ENCODE peak calls at places on chromosomes 16 and 17, in eight cellular contexts. One of them, this sample, is unnamed.

GRCh38 chr16:87034317-87034716 is 282.9 kb downstream of the C16orf95 start:
- DNase-seq in naive thymus-derived CD8-positive, alpha-beta T cell: no peak
- DNase-seq in pulmonary artery endothelial cell: no peak
- DNase-seq in cortex of kidney: no peak
- DNase-seq in hepatic stellate cell: no peak
- DNase-seq in stimulated activated CD4-positive, alpha-beta T cell treated with anti-CD3 and anti-CD28 coated beads, Interleukin-1b, Interleukin-23, amount 100 ng/mL, for 1 hour: no peak
- DNase-seq in NCI-H2081: no peak
- DNase-seq in fibroblast of the conjunctiva: no peak
- DNase-seq in this sample: no peak

GRCh38 chr16:78437352-78437968 is 338.0 kb downstream of the WWOX start:
- DNase-seq in naive thymus-derived CD8-positive, alpha-beta T cell: peak
- DNase-seq in pulmonary artery endothelial cell: no peak
- DNase-seq in cortex of kidney: no peak
- DNase-seq in hepatic stellate cell: peak
- DNase-seq in stimulated activated CD4-positive, alpha-beta T cell treated with anti-CD3 and anti-CD28 coated beads, Interleukin-1b, Interleukin-23, amount 100 ng/mL, for 1 hour: peak
- DNase-seq in NCI-H2081: no peak
- DNase-seq in fibroblast of the conjunctiva: no peak
- DNase-seq in this sample: no peak

GRCh38 chr17:80792373-80792781 is 199.3 kb upstream of the CHMP6 start:
- DNase-seq in naive thymus-derived CD8-positive, alpha-beta T cell: no peak
- DNase-seq in pulmonary artery endothelial cell: no peak
- DNase-seq in cortex of kidney: no peak
- DNase-seq in hepatic stellate cell: no peak
- DNase-seq in stimulated activated CD4-positive, alpha-beta T cell treated with anti-CD3 and anti-CD28 coated beads, Interleukin-1b, Interleukin-23, amount 100 ng/mL, for 1 hour: no peak
- DNase-seq in NCI-H2081: no peak
- DNase-seq in fibroblast of the conjunctiva: no peak
- DNase-seq in this sample: no peak

GRCh38 chr17:37191219-37191618 is 184.6 kb upstream of the C17orf78 start:
- DNase-seq in naive thymus-derived CD8-positive, alpha-beta T cell: no peak
- DNase-seq in pulmonary artery endothelial cell: no peak
- DNase-seq in cortex of kidney: no peak
- DNase-seq in hepatic stellate cell: peak
- DNase-seq in stimulated activated CD4-positive, alpha-beta T cell treated with anti-CD3 and anti-CD28 coated beads, Interleukin-1b, Interleukin-23, amount 100 ng/mL, for 1 hour: no peak
- DNase-seq in NCI-H2081: no peak
- DNase-seq in fibroblast of the conjunctiva: no peak
- DNase-seq in this sample: no peak

GRCh38 chr16:27947696-27948095 is 115.8 kb downstream of the GSG1L start:
- DNase-seq in naive thymus-derived CD8-positive, alpha-beta T cell: no peak
- DNase-seq in pulmonary artery endothelial cell: no peak
- DNase-seq in cortex of kidney: no peak
- DNase-seq in hepatic stellate cell: no peak
- DNase-seq in stimulated activated CD4-positive, alpha-beta T cell treated with anti-CD3 and anti-CD28 coated beads, Interleukin-1b, Interleukin-23, amount 100 ng/mL, for 1 hour: no peak
- DNase-seq in NCI-H2081: no peak
- DNase-seq in fibroblast of the conjunctiva: no peak
- DNase-seq in this sample: no peak

GRCh38 chr17:64622931-64623654 is 39.0 kb downstream of the SMURF2 start:
- DNase-seq in naive thymus-derived CD8-positive, alpha-beta T cell: no peak
- DNase-seq in pulmonary artery endothelial cell: peak
- DNase-seq in cortex of kidney: no peak
- DNase-seq in hepatic stellate cell: peak
- DNase-seq in stimulated activated CD4-positive, alpha-beta T cell treated with anti-CD3 and anti-CD28 coated beads, Interleukin-1b, Interleukin-23, amount 100 ng/mL, for 1 hour: no peak
- DNase-seq in NCI-H2081: no peak
- DNase-seq in fibroblast of the conjunctiva: peak
- DNase-seq in this sample: no peak

GRCh38 chr17:64016248-64016784 is 4.1 kb downstream of the ICAM2 start:
- DNase-seq in naive thymus-derived CD8-positive, alpha-beta T cell: peak
- DNase-seq in pulmonary artery endothelial cell: no peak
- DNase-seq in cortex of kidney: no peak
- DNase-seq in hepatic stellate cell: no peak
- DNase-seq in stimulated activated CD4-positive, alpha-beta T cell treated with anti-CD3 and anti-CD28 coated beads, Interleukin-1b, Interleukin-23, amount 100 ng/mL, for 1 hour: no peak
- DNase-seq in NCI-H2081: no peak
- DNase-seq in fibroblast of the conjunctiva: no peak
- DNase-seq in this sample: no peak

GRCh38 chr17:83136156-83136555 is 56.7 kb downstream of the METRNL start:
- DNase-seq in naive thymus-derived CD8-positive, alpha-beta T cell: no peak
- DNase-seq in pulmonary artery endothelial cell: no peak
- DNase-seq in cortex of kidney: no peak
- DNase-seq in hepatic stellate cell: no peak
- DNase-seq in stimulated activated CD4-positive, alpha-beta T cell treated with anti-CD3 and anti-CD28 coated beads, Interleukin-1b, Interleukin-23, amount 100 ng/mL, for 1 hour: no peak
- DNase-seq in NCI-H2081: no peak
- DNase-seq in fibroblast of the conjunctiva: no peak
- DNase-seq in this sample: no peak

GRCh38 chr17:27810211-27810901 is 10.0 kb upstream of the NOS2 start:
- DNase-seq in naive thymus-derived CD8-positive, alpha-beta T cell: no peak
- DNase-seq in pulmonary artery endothelial cell: no peak
- DNase-seq in cortex of kidney: no peak
- DNase-seq in hepatic stellate cell: no peak
- DNase-seq in stimulated activated CD4-positive, alpha-beta T cell treated with anti-CD3 and anti-CD28 coated beads, Interleukin-1b, Interleukin-23, amount 100 ng/mL, for 1 hour: peak
- DNase-seq in NCI-H2081: no peak
- DNase-seq in fibroblast of the conjunctiva: no peak
- DNase-seq in this sample: no peak

GRCh38 chr16:1145383-1146100 is 7.4 kb upstream of the CACNA1H start:
- DNase-seq in naive thymus-derived CD8-positive, alpha-beta T cell: no peak
- DNase-seq in pulmonary artery endothelial cell: no peak
- DNase-seq in cortex of kidney: no peak
- DNase-seq in hepatic stellate cell: no peak
- DNase-seq in stimulated activated CD4-positive, alpha-beta T cell treated with anti-CD3 and anti-CD28 coated beads, Interleukin-1b, Interleukin-23, amount 100 ng/mL, for 1 hour: no peak
- DNase-seq in NCI-H2081: no peak
- DNase-seq in fibroblast of the conjunctiva: no peak
- DNase-seq in this sample: no peak

GRCh38 chr17:40915721-40916256 is 21.7 kb downstream of the KRT23 start:
- DNase-seq in naive thymus-derived CD8-positive, alpha-beta T cell: no peak
- DNase-seq in pulmonary artery endothelial cell: no peak
- DNase-seq in cortex of kidney: no peak
- DNase-seq in hepatic stellate cell: peak
- DNase-seq in stimulated activated CD4-positive, alpha-beta T cell treated with anti-CD3 and anti-CD28 coated beads, Interleukin-1b, Interleukin-23, amount 100 ng/mL, for 1 hour: no peak
- DNase-seq in NCI-H2081: no peak
- DNase-seq in fibroblast of the conjunctiva: no peak
- DNase-seq in this sample: no peak

GRCh38 chr16:1712791-1713261 is 6.8 kb downstream of the MAPK8IP3 start:
- DNase-seq in naive thymus-derived CD8-positive, alpha-beta T cell: no peak
- DNase-seq in pulmonary artery endothelial cell: no peak
- DNase-seq in cortex of kidney: no peak
- DNase-seq in hepatic stellate cell: peak
- DNase-seq in stimulated activated CD4-positive, alpha-beta T cell treated with anti-CD3 and anti-CD28 coated beads, Interleukin-1b, Interleukin-23, amount 100 ng/mL, for 1 hour: no peak
- DNase-seq in NCI-H2081: no peak
- DNase-seq in fibroblast of the conjunctiva: no peak
- DNase-seq in this sample: no peak

GRCh38 chr17:43449470-43450202 is 34.1 kb upstream of the DHX8 start:
- DNase-seq in naive thymus-derived CD8-positive, alpha-beta T cell: no peak
- DNase-seq in pulmonary artery endothelial cell: no peak
- DNase-seq in cortex of kidney: no peak
- DNase-seq in hepatic stellate cell: no peak
- DNase-seq in stimulated activated CD4-positive, alpha-beta T cell treated with anti-CD3 and anti-CD28 coated beads, Interleukin-1b, Interleukin-23, amount 100 ng/mL, for 1 hour: no peak
- DNase-seq in NCI-H2081: no peak
- DNase-seq in fibroblast of the conjunctiva: no peak
- DNase-seq in this sample: no peak

GRCh38 chr17:35774499-35774898 is 13.8 kb downstream of the C17orf50 start:
- DNase-seq in naive thymus-derived CD8-positive, alpha-beta T cell: no peak
- DNase-seq in pulmonary artery endothelial cell: no peak
- DNase-seq in cortex of kidney: no peak
- DNase-seq in hepatic stellate cell: peak
- DNase-seq in stimulated activated CD4-positive, alpha-beta T cell treated with anti-CD3 and anti-CD28 coated beads, Interleukin-1b, Interleukin-23, amount 100 ng/mL, for 1 hour: no peak
- DNase-seq in NCI-H2081: no peak
- DNase-seq in fibroblast of the conjunctiva: peak
- DNase-seq in this sample: no peak